ENCODE peak calls at places on chromosomes 13 and 19, in eight cellular contexts. One of them, this sample, is unnamed.

GRCh38 chr19:17026041-17026658 is 460 bp downstream of the CPAMD8 start:
- DNase-seq in sigmoid colon: no peak
- DNase-seq in Peyer's patch: no peak
- DNase-seq in ovary: no peak
- DNase-seq in A549: no peak
- DNase-seq in tibial nerve: no peak
- DNase-seq in breast epithelium: no peak
- DNase-seq in stomach: no peak
- DNase-seq in this sample: no peak

GRCh38 chr13:113061271-113061625 is 44.3 kb upstream of the F7 start:
- DNase-seq in stomach: no peak
- DNase-seq in A549: no peak
- DNase-seq in ovary: no peak
- DNase-seq in tibial nerve: no peak
- DNase-seq in breast epithelium: no peak
- DNase-seq in Peyer's patch: no peak
- DNase-seq in sigmoid colon: peak; percentile 54
- DNase-seq in this sample: no peak

GRCh38 chr13:27721681-27722080 is 70.6 kb upstream of the GSX1 start:
- DNase-seq in tibial nerve: no peak
- DNase-seq in Peyer's patch: no peak
- DNase-seq in A549: no peak
- DNase-seq in stomach: no peak
- DNase-seq in ovary: no peak
- DNase-seq in sigmoid colon: no peak
- DNase-seq in breast epithelium: no peak
- DNase-seq in this sample: no peak

GRCh38 chr19:49157445-49158224 is at the start of gene TRPM4:
- DNase-seq in ovary: peak; percentile 74
- DNase-seq in breast epithelium: peak; percentile 93
- DNase-seq in tibial nerve: peak; percentile 79
- DNase-seq in A549: peak; percentile 84
- DNase-seq in stomach: peak; percentile 96
- DNase-seq in sigmoid colon: peak; percentile 93
- DNase-seq in Peyer's patch: peak; percentile 96
- DNase-seq in this sample: peak; percentile 80

GRCh38 chr19:42253245-42254082 is 1.5 kb downstream of the ERF start:
- DNase-seq in sigmoid colon: peak; percentile 89
- DNase-seq in tibial nerve: no peak
- DNase-seq in A549: peak; percentile 81
- DNase-seq in stomach: peak; percentile 62
- DNase-seq in Peyer's patch: peak; percentile 77
- DNase-seq in ovary: peak; percentile 82
- DNase-seq in breast epithelium: no peak
- DNase-seq in this sample: peak; percentile 64

GRCh38 chr19:46303702-46304397 is 7.0 kb downstream of the HIF3A start:
- DNase-seq in ovary: peak; percentile 82
- DNase-seq in stomach: peak; percentile 97
- DNase-seq in tibial nerve: no peak
- DNase-seq in sigmoid colon: peak; percentile 90
- DNase-seq in breast epithelium: peak; percentile 74
- DNase-seq in A549: peak; percentile 57
- DNase-seq in Peyer's patch: peak; percentile 94
- DNase-seq in this sample: peak; percentile 80

GRCh38 chr13:26914624-26915023 is 154.0 kb upstream of the GPR12 start:
- DNase-seq in A549: no peak
- DNase-seq in stomach: no peak
- DNase-seq in Peyer's patch: no peak
- DNase-seq in sigmoid colon: no peak
- DNase-seq in tibial nerve: no peak
- DNase-seq in ovary: no peak
- DNase-seq in breast epithelium: no peak
- DNase-seq in this sample: no peak

GRCh38 chr19:13366529-13367143 is 139.6 kb downstream of the CACNA1A start:
- DNase-seq in breast epithelium: no peak
- DNase-seq in tibial nerve: no peak
- DNase-seq in sigmoid colon: no peak
- DNase-seq in Peyer's patch: no peak
- DNase-seq in A549: peak; percentile 34
- DNase-seq in stomach: no peak
- DNase-seq in ovary: no peak
- DNase-seq in this sample: peak; percentile 16

GRCh38 chr19:49017666-49018351 is 918 bp upstream of the LHB start:
- DNase-seq in breast epithelium: no peak
- DNase-seq in sigmoid colon: no peak
- DNase-seq in stomach: peak; percentile 53
- DNase-seq in Peyer's patch: peak; percentile 75
- DNase-seq in ovary: peak; percentile 29
- DNase-seq in A549: no peak
- DNase-seq in tibial nerve: no peak
- DNase-seq in this sample: no peak

GRCh38 chr13:40624338-40624737 is 42.1 kb downstream of the FOXO1 start:
- DNase-seq in stomach: no peak
- DNase-seq in breast epithelium: no peak
- DNase-seq in ovary: no peak
- DNase-seq in tibial nerve: no peak
- DNase-seq in Peyer's patch: no peak
- DNase-seq in sigmoid colon: no peak
- DNase-seq in A549: no peak
- DNase-seq in this sample: no peak

GRCh38 chr13:31322025-31322424 is 122.2 kb downstream of the B3GLCT start:
- DNase-seq in sigmoid colon: no peak
- DNase-seq in tibial nerve: no peak
- DNase-seq in ovary: no peak
- DNase-seq in stomach: no peak
- DNase-seq in Peyer's patch: no peak
- DNase-seq in A549: no peak
- DNase-seq in breast epithelium: no peak
- DNase-seq in this sample: no peak

GRCh38 chr13:83546476-83546875 is 335.8 kb downstream of the SLITRK1 start:
- DNase-seq in Peyer's patch: no peak
- DNase-seq in breast epithelium: no peak
- DNase-seq in ovary: no peak
- DNase-seq in sigmoid colon: no peak
- DNase-seq in tibial nerve: no peak
- DNase-seq in A549: no peak
- DNase-seq in stomach: no peak
- DNase-seq in this sample: no peak

GRCh38 chr19:50040967-50041366 is 15.2 kb downstream of the ZNF473 start:
- DNase-seq in stomach: peak; percentile 30
- DNase-seq in tibial nerve: no peak
- DNase-seq in ovary: no peak
- DNase-seq in sigmoid colon: no peak
- DNase-seq in A549: no peak
- DNase-seq in breast epithelium: no peak
- DNase-seq in Peyer's patch: no peak
- DNase-seq in this sample: no peak

GRCh38 chr19:12792048-12792852 is 964 bp downstream of the JUNB start:
- DNase-seq in stomach: peak; percentile 77
- DNase-seq in ovary: peak; percentile 76
- DNase-seq in A549: peak; percentile 60
- DNase-seq in sigmoid colon: peak; percentile 89
- DNase-seq in breast epithelium: peak; percentile 79
- DNase-seq in Peyer's patch: peak; percentile 86
- DNase-seq in tibial nerve: no peak
- DNase-seq in this sample: peak; percentile 86

GRCh38 chr13:32124743-32125142 is 93.2 kb downstream of the FRY start:
- DNase-seq in ovary: no peak
- DNase-seq in tibial nerve: no peak
- DNase-seq in sigmoid colon: no peak
- DNase-seq in breast epithelium: no peak
- DNase-seq in Peyer's patch: no peak
- DNase-seq in A549: no peak
- DNase-seq in stomach: no peak
- DNase-seq in this sample: no peak

GRCh38 chr13:46751811-46752635 is 44.9 kb downstream of the ESD start:
- DNase-seq in tibial nerve: no peak
- DNase-seq in Peyer's patch: no peak
- DNase-seq in ovary: no peak
- DNase-seq in breast epithelium: no peak
- DNase-seq in A549: no peak
- DNase-seq in stomach: no peak
- DNase-seq in sigmoid colon: no peak
- DNase-seq in this sample: peak; percentile 5

GRCh38 chr13:46962286-46962941 is 65.6 kb upstream of the HTR2A start:
- DNase-seq in sigmoid colon: no peak
- DNase-seq in ovary: no peak
- DNase-seq in tibial nerve: no peak
- DNase-seq in breast epithelium: no peak
- DNase-seq in stomach: no peak
- DNase-seq in Peyer's patch: no peak
- DNase-seq in A549: no peak
- DNase-seq in this sample: no peak

GRCh38 chr19:38891791-38892190 is 7.6 kb downstream of the SIRT2 start:
- DNase-seq in breast epithelium: no peak
- DNase-seq in Peyer's patch: no peak
- DNase-seq in stomach: no peak
- DNase-seq in ovary: no peak
- DNase-seq in sigmoid colon: no peak
- DNase-seq in tibial nerve: no peak
- DNase-seq in A549: no peak
- DNase-seq in this sample: no peak

GRCh38 chr19:33766623-33767022 is 30.0 kb upstream of the KCTD15 start:
- DNase-seq in Peyer's patch: no peak
- DNase-seq in sigmoid colon: no peak
- DNase-seq in breast epithelium: no peak
- DNase-seq in ovary: no peak
- DNase-seq in stomach: no peak
- DNase-seq in A549: no peak
- DNase-seq in tibial nerve: no peak
- DNase-seq in this sample: no peak

GRCh38 chr13:45119990-45120864 is at the start of gene GTF2F2:
- DNase-seq in breast epithelium: peak; percentile 85
- DNase-seq in A549: peak; percentile 83
- DNase-seq in tibial nerve: peak; percentile 70
- DNase-seq in sigmoid colon: peak; percentile 96
- DNase-seq in stomach: peak; percentile 91
- DNase-seq in ovary: peak; percentile 91
- DNase-seq in Peyer's patch: peak; percentile 92
- DNase-seq in this sample: peak; percentile 90
- TF ChIP-seq POLR2A in breast epithelium: peak; percentile 20
- TF ChIP-seq POLR2A in A549: peak; percentile 68
- TF ChIP-seq POLR2A in tibial nerve: no peak
- TF ChIP-seq POLR2A in sigmoid colon: peak; percentile 29
- TF ChIP-seq POLR2A in stomach: no peak
- TF ChIP-seq POLR2A in ovary: no peak
- TF ChIP-seq POLR2A in Peyer's patch: no peak
- TF ChIP-seq POLR2A in this sample: peak; percentile 86

DNA sequence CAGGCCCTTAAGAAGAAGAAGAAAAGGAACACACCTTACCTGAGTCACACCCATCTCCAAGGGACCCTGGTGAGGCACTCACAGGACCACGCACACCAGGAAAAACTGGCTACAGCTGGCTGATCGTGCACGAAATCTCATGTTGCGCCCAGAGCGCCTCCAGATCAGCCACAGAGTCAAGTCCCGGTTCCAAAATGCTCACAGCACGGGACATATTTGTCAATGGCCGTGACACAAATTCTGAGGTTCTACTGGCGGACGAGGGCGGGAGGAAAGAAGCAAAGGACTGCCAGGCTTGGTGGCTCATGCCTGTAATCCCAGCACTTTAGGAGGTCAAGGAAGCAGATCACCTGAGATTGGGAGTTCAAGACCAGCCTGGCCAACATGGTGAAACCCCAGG is 21.5 kb downstream of the SH3GL1 start:
- DNase-seq in stomach: no peak
- DNase-seq in ovary: no peak
- DNase-seq in Peyer's patch: no peak
- DNase-seq in breast epithelium: no peak
- DNase-seq in sigmoid colon: no peak
- DNase-seq in tibial nerve: no peak
- DNase-seq in A549: no peak
- DNase-seq in this sample: no peak
- TF ChIP-seq POLR2A in stomach: no peak
- TF ChIP-seq POLR2A in ovary: no peak
- TF ChIP-seq POLR2A in Peyer's patch: no peak
- TF ChIP-seq POLR2A in breast epithelium: no peak
- TF ChIP-seq POLR2A in sigmoid colon: no peak
- TF ChIP-seq POLR2A in tibial nerve: no peak
- TF ChIP-seq POLR2A in A549: no peak
- TF ChIP-seq POLR2A in this sample: no peak

GRCh38 chr19:53870485-53870844 is 2.8 kb downstream of the MYADM start:
- DNase-seq in tibial nerve: no peak
- DNase-seq in sigmoid colon: no peak
- DNase-seq in breast epithelium: no peak
- DNase-seq in ovary: no peak
- DNase-seq in stomach: peak; percentile 60
- DNase-seq in Peyer's patch: no peak
- DNase-seq in A549: peak; percentile 54
- DNase-seq in this sample: no peak
- TF ChIP-seq POLR2A in tibial nerve: no peak
- TF ChIP-seq POLR2A in sigmoid colon: no peak
- TF ChIP-seq POLR2A in breast epithelium: no peak
- TF ChIP-seq POLR2A in ovary: no peak
- TF ChIP-seq POLR2A in stomach: no peak
- TF ChIP-seq POLR2A in Peyer's patch: no peak
- TF ChIP-seq POLR2A in A549: no peak
- TF ChIP-seq POLR2A in this sample: no peak

GRCh38 chr19:6711605-6712004 is 8.8 kb downstream of the C3 start:
- DNase-seq in Peyer's patch: no peak
- DNase-seq in breast epithelium: no peak
- DNase-seq in A549: no peak
- DNase-seq in tibial nerve: no peak
- DNase-seq in sigmoid colon: no peak
- DNase-seq in ovary: no peak
- DNase-seq in stomach: no peak
- DNase-seq in this sample: no peak

GRCh38 chr19:6711078-6711361 is 9.4 kb downstream of the C3 start:
- DNase-seq in stomach: no peak
- DNase-seq in ovary: no peak
- DNase-seq in sigmoid colon: no peak
- DNase-seq in tibial nerve: no peak
- DNase-seq in Peyer's patch: no peak
- DNase-seq in A549: no peak
- DNase-seq in breast epithelium: no peak
- DNase-seq in this sample: no peak

GRCh38 chr19:6710273-6711077 is 10.0 kb downstream of the C3 start:
- DNase-seq in stomach: no peak
- DNase-seq in tibial nerve: no peak
- DNase-seq in A549: no peak
- DNase-seq in sigmoid colon: no peak
- DNase-seq in breast epithelium: no peak
- DNase-seq in ovary: no peak
- DNase-seq in Peyer's patch: no peak
- DNase-seq in this sample: no peak

GRCh38 chr19:6712692-6713670 is 7.5 kb downstream of the C3 start:
- DNase-seq in sigmoid colon: no peak
- DNase-seq in breast epithelium: no peak
- DNase-seq in tibial nerve: no peak
- DNase-seq in A549: no peak
- DNase-seq in Peyer's patch: no peak
- DNase-seq in ovary: no peak
- DNase-seq in stomach: no peak
- DNase-seq in this sample: no peak

GRCh38 chr19:6712231-6712630 is 8.2 kb downstream of the C3 start:
- DNase-seq in sigmoid colon: no peak
- DNase-seq in Peyer's patch: no peak
- DNase-seq in breast epithelium: no peak
- DNase-seq in ovary: no peak
- DNase-seq in tibial nerve: no peak
- DNase-seq in A549: no peak
- DNase-seq in stomach: no peak
- DNase-seq in this sample: no peak
- TF ChIP-seq POLR2A in sigmoid colon: no peak
- TF ChIP-seq POLR2A in Peyer's patch: no peak
- TF ChIP-seq POLR2A in breast epithelium: no peak
- TF ChIP-seq POLR2A in ovary: no peak
- TF ChIP-seq POLR2A in tibial nerve: no peak
- TF ChIP-seq POLR2A in A549: no peak
- TF ChIP-seq POLR2A in stomach: no peak
- TF ChIP-seq POLR2A in this sample: no peak

GRCh38 chr19:2477732-2478191 is 1.8 kb downstream of the GADD45B start:
- DNase-seq in Peyer's patch: no peak
- DNase-seq in sigmoid colon: peak; percentile 81
- DNase-seq in ovary: peak; percentile 52
- DNase-seq in breast epithelium: no peak
- DNase-seq in A549: peak; percentile 63
- DNase-seq in stomach: no peak
- DNase-seq in tibial nerve: no peak
- DNase-seq in this sample: peak; percentile 50
- TF ChIP-seq POLR2A in Peyer's patch: no peak
- TF ChIP-seq POLR2A in sigmoid colon: no peak
- TF ChIP-seq POLR2A in ovary: peak; percentile 10
- TF ChIP-seq POLR2A in breast epithelium: no peak
- TF ChIP-seq POLR2A in A549: no peak
- TF ChIP-seq POLR2A in stomach: no peak
- TF ChIP-seq POLR2A in tibial nerve: no peak
- TF ChIP-seq POLR2A in this sample: no peak

This sample was measured in erythroblast.